ENCODE peak calls at places on chromosomes 13 and 19, in eight cellular contexts. One of them, this sample, is unnamed. For H3K4me1 and H3K27me3, the result is how much of the 10 kb centered on the place peaks cover.

GRCh38 chr13:97339019-97339988 is 94.7 kb upstream of the RAP2A start:
- DNase-seq in colonic mucosa: peak
- DNase-seq in effector memory CD4-positive, alpha-beta T cell: no peak
- DNase-seq in fibroblast of lung: peak
- DNase-seq in cardiac muscle cell: peak
- DNase-seq in hepatocyte: peak
- DNase-seq in stomach: peak
- DNase-seq in thyroid gland: no peak
- DNase-seq in this sample: no peak

GRCh38 chr19:11767633-11768133 is 883 bp downstream of the ZNF441 start:
- DNase-seq in thyroid gland: peak
- DNase-seq in cardiac muscle cell: peak
- DNase-seq in hepatocyte: peak
- DNase-seq in colonic mucosa: peak
- DNase-seq in effector memory CD4-positive, alpha-beta T cell: no peak
- DNase-seq in stomach: peak
- DNase-seq in fibroblast of lung: peak
- DNase-seq in this sample: peak

GRCh38 chr19:13622727-13623126 is 116.4 kb upstream of the CACNA1A start:
- DNase-seq in cardiac muscle cell: peak
- DNase-seq in effector memory CD4-positive, alpha-beta T cell: no peak
- DNase-seq in fibroblast of lung: no peak
- DNase-seq in thyroid gland: no peak
- DNase-seq in colonic mucosa: no peak
- DNase-seq in stomach: no peak
- DNase-seq in hepatocyte: no peak
- DNase-seq in this sample: no peak

GRCh38 chr19:23855676-23856075 is 59.0 kb upstream of the ZNF726 start:
- DNase-seq in cardiac muscle cell: no peak
- DNase-seq in stomach: no peak
- DNase-seq in effector memory CD4-positive, alpha-beta T cell: no peak
- DNase-seq in fibroblast of lung: no peak
- DNase-seq in hepatocyte: no peak
- DNase-seq in thyroid gland: no peak
- DNase-seq in colonic mucosa: no peak
- DNase-seq in this sample: no peak

GRCh38 chr13:110907951-110908898 is 6.6 kb downstream of the ANKRD10 start:
- DNase-seq in thyroid gland: peak
- DNase-seq in fibroblast of lung: no peak
- DNase-seq in effector memory CD4-positive, alpha-beta T cell: no peak
- DNase-seq in colonic mucosa: peak
- DNase-seq in hepatocyte: peak
- DNase-seq in cardiac muscle cell: no peak
- DNase-seq in stomach: peak
- DNase-seq in this sample: no peak

GRCh38 chr19:55253842-55254624 is 4.8 kb downstream of the PPP6R1 start:
- DNase-seq in thyroid gland: no peak
- DNase-seq in hepatocyte: no peak
- DNase-seq in cardiac muscle cell: no peak
- DNase-seq in colonic mucosa: no peak
- DNase-seq in fibroblast of lung: no peak
- DNase-seq in effector memory CD4-positive, alpha-beta T cell: peak
- DNase-seq in stomach: peak
- DNase-seq in this sample: peak

GRCh38 chr19:1370579-1371361 is 12.9 kb upstream of the NDUFS7 start:
- DNase-seq in fibroblast of lung: no peak
- DNase-seq in cardiac muscle cell: peak
- DNase-seq in thyroid gland: peak
- DNase-seq in effector memory CD4-positive, alpha-beta T cell: no peak
- DNase-seq in hepatocyte: no peak
- DNase-seq in colonic mucosa: no peak
- DNase-seq in stomach: no peak
- DNase-seq in this sample: no peak

GRCh38 chr19:2922987-2923386 is 21.8 kb downstream of the ZNF77 start:
- DNase-seq in cardiac muscle cell: no peak
- DNase-seq in effector memory CD4-positive, alpha-beta T cell: no peak
- DNase-seq in colonic mucosa: no peak
- DNase-seq in hepatocyte: peak
- DNase-seq in thyroid gland: peak
- DNase-seq in stomach: no peak
- DNase-seq in fibroblast of lung: no peak
- DNase-seq in this sample: no peak

GRCh38 chr19:7199613-7200533 is 94.3 kb downstream of the INSR start:
- DNase-seq in hepatocyte: peak
- DNase-seq in effector memory CD4-positive, alpha-beta T cell: no peak
- DNase-seq in stomach: peak
- DNase-seq in fibroblast of lung: no peak
- DNase-seq in cardiac muscle cell: no peak
- DNase-seq in thyroid gland: no peak
- DNase-seq in colonic mucosa: peak
- DNase-seq in this sample: no peak

GRCh38 chr19:14674764-14675163 is at the start of gene ADGRE3:
- DNase-seq in effector memory CD4-positive, alpha-beta T cell: no peak
- DNase-seq in fibroblast of lung: no peak
- DNase-seq in stomach: no peak
- DNase-seq in hepatocyte: no peak
- DNase-seq in thyroid gland: no peak
- DNase-seq in colonic mucosa: no peak
- DNase-seq in cardiac muscle cell: no peak
- DNase-seq in this sample: no peak

GRCh38 chr19:1361601-1362384 is 21.9 kb upstream of the NDUFS7 start:
- DNase-seq in thyroid gland: no peak
- DNase-seq in fibroblast of lung: peak
- DNase-seq in colonic mucosa: no peak
- DNase-seq in hepatocyte: no peak
- DNase-seq in effector memory CD4-positive, alpha-beta T cell: no peak
- DNase-seq in stomach: no peak
- DNase-seq in cardiac muscle cell: no peak
- DNase-seq in this sample: no peak

GRCh38 chr13:50393641-50394040 is 378.4 kb downstream of the KCNRG start:
- DNase-seq in colonic mucosa: no peak
- DNase-seq in stomach: no peak
- DNase-seq in effector memory CD4-positive, alpha-beta T cell: no peak
- DNase-seq in cardiac muscle cell: peak
- DNase-seq in hepatocyte: no peak
- DNase-seq in fibroblast of lung: no peak
- DNase-seq in thyroid gland: no peak
- DNase-seq in this sample: no peak

GRCh38 chr13:46385946-46386345 is 1.1 kb downstream of the RUBCNL start:
- DNase-seq in colonic mucosa: no peak
- DNase-seq in hepatocyte: no peak
- DNase-seq in stomach: no peak
- DNase-seq in cardiac muscle cell: no peak
- DNase-seq in thyroid gland: no peak
- DNase-seq in fibroblast of lung: no peak
- DNase-seq in effector memory CD4-positive, alpha-beta T cell: no peak
- DNase-seq in this sample: no peak

DNA sequence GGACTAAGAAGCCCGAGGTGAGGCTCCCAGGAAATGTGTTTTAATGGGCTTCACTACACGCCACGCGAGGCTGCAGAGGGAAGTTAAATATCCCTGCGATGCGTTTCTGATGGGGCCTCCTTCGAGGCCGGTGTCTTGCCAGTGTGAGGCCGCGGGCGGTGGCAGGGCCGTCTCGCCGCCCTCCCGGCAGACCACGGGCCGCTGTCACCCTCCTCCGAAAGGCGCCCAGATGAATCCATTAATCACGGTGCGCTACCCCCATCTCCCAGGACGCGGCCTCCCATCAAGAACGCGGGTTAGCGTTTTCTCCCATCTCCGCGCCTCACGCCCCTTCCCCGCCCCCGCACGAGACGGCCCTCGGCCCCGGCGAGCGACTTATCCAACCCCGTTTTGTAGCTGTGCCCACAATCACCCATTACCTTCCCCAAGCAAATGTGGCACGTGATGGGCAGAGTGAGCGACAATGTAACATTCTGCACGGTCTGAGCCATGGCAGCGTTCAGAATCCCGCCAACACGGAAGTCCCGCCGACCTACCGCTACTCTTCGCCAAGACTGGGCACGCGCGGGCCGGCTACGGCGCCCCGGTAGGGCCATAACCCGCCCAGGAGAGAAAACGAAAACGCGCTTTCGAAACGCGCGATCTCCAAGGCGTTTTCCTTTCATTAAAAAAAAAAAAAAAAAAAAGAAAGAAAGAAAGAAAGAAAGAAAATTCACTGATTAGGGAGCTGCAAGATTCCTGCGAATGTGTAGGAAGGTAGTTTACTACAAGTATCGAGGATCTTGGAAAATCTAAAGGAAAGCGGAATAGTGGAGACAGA is at the start of gene OBI1:
- DNase-seq in hepatocyte: peak
- DNase-seq in cardiac muscle cell: peak
- DNase-seq in fibroblast of lung: peak
- DNase-seq in stomach: peak
- DNase-seq in effector memory CD4-positive, alpha-beta T cell: peak
- DNase-seq in colonic mucosa: peak
- DNase-seq in thyroid gland: peak
- DNase-seq in this sample: peak
- H3K4me3 ChIP-seq in hepatocyte: peak
- H3K4me3 ChIP-seq in cardiac muscle cell: peak
- H3K4me3 ChIP-seq in fibroblast of lung: peak
- H3K4me3 ChIP-seq in stomach: peak
- H3K4me3 ChIP-seq in effector memory CD4-positive, alpha-beta T cell: peak
- H3K4me3 ChIP-seq in colonic mucosa: peak
- H3K4me3 ChIP-seq in thyroid gland: peak
- H3K4me3 ChIP-seq in this sample: peak

GRCh38 chr13:30744686-30745085 is 9.3 kb downstream of the ALOX5AP start:
- DNase-seq in hepatocyte: no peak
- DNase-seq in stomach: no peak
- DNase-seq in thyroid gland: no peak
- DNase-seq in fibroblast of lung: no peak
- DNase-seq in colonic mucosa: no peak
- DNase-seq in cardiac muscle cell: no peak
- DNase-seq in effector memory CD4-positive, alpha-beta T cell: no peak
- DNase-seq in this sample: no peak
- H3K4me1 ChIP-seq in hepatocyte: under half
- H3K4me1 ChIP-seq in stomach: under half
- H3K4me1 ChIP-seq in thyroid gland: under half
- H3K4me1 ChIP-seq in fibroblast of lung: under half
- H3K4me1 ChIP-seq in colonic mucosa: under half
- H3K4me1 ChIP-seq in cardiac muscle cell: under half
- H3K4me1 ChIP-seq in effector memory CD4-positive, alpha-beta T cell: under half
- H3K4me1 ChIP-seq in this sample: half or more

GRCh38 chr13:28497143-28497876 is 2.4 kb upstream of the FLT1 start:
- DNase-seq in cardiac muscle cell: peak
- DNase-seq in effector memory CD4-positive, alpha-beta T cell: no peak
- DNase-seq in stomach: no peak
- DNase-seq in colonic mucosa: no peak
- DNase-seq in fibroblast of lung: no peak
- DNase-seq in hepatocyte: no peak
- DNase-seq in thyroid gland: no peak
- DNase-seq in this sample: peak
- H3K27me3 ChIP-seq in cardiac muscle cell: under half
- H3K27me3 ChIP-seq in effector memory CD4-positive, alpha-beta T cell: under half
- H3K27me3 ChIP-seq in stomach: half or more
- H3K27me3 ChIP-seq in colonic mucosa: under half
- H3K27me3 ChIP-seq in fibroblast of lung: half or more
- H3K27me3 ChIP-seq in hepatocyte: half or more
- H3K27me3 ChIP-seq in thyroid gland: under half
- H3K27me3 ChIP-seq in this sample: under half

GRCh38 chr19:48501961-48502719 is 9.5 kb downstream of the LMTK3 start:
- DNase-seq in effector memory CD4-positive, alpha-beta T cell: peak
- DNase-seq in colonic mucosa: peak
- DNase-seq in hepatocyte: peak
- DNase-seq in cardiac muscle cell: peak
- DNase-seq in thyroid gland: peak
- DNase-seq in stomach: peak
- DNase-seq in fibroblast of lung: no peak
- DNase-seq in this sample: peak

GRCh38 chr19:48500830-48501445 is 10.7 kb downstream of the LMTK3 start:
- DNase-seq in stomach: no peak
- DNase-seq in colonic mucosa: no peak
- DNase-seq in thyroid gland: no peak
- DNase-seq in effector memory CD4-positive, alpha-beta T cell: no peak
- DNase-seq in cardiac muscle cell: no peak
- DNase-seq in fibroblast of lung: no peak
- DNase-seq in hepatocyte: no peak
- DNase-seq in this sample: no peak

GRCh38 chr19:48502720-48503018 is 9.0 kb downstream of the LMTK3 start:
- DNase-seq in colonic mucosa: no peak
- DNase-seq in effector memory CD4-positive, alpha-beta T cell: no peak
- DNase-seq in fibroblast of lung: no peak
- DNase-seq in thyroid gland: no peak
- DNase-seq in stomach: no peak
- DNase-seq in hepatocyte: no peak
- DNase-seq in cardiac muscle cell: no peak
- DNase-seq in this sample: no peak

GRCh38 chr19:48499352-48500090 is 12.1 kb downstream of the LMTK3 start:
- DNase-seq in thyroid gland: no peak
- DNase-seq in colonic mucosa: no peak
- DNase-seq in hepatocyte: peak
- DNase-seq in fibroblast of lung: no peak
- DNase-seq in stomach: no peak
- DNase-seq in effector memory CD4-positive, alpha-beta T cell: no peak
- DNase-seq in cardiac muscle cell: no peak
- DNase-seq in this sample: no peak

DNA sequence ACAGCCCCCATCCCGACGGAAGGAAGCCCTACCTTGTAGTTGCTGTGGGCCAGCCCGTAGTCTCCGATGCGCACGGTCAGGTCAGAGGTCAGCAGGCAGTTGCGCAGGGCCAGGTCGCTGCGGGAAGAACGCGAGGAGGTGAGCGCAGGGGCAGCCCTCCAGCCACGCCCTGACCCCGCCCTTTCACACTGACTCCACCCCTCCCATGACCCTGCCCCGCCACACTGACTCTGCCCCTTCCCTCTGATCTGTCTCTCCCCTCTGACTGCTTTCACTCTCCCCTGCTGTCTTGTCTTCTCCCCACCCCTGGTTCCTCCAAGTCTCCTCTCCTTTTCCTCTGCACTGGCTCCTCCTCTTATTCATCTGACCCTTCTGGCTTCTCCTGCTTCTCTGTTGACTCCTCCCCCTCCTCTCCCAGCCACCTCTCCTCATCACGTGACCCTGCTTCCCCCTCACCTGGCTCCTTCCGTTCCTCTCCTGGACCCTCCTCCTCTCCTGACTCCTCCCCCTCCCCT is 10.1 kb downstream of the LMTK3 start:
- DNase-seq in fibroblast of lung: no peak
- DNase-seq in effector memory CD4-positive, alpha-beta T cell: peak
- DNase-seq in hepatocyte: peak
- DNase-seq in stomach: peak
- DNase-seq in cardiac muscle cell: no peak
- DNase-seq in thyroid gland: peak
- DNase-seq in colonic mucosa: peak
- DNase-seq in this sample: no peak
- H3K4me3 ChIP-seq in fibroblast of lung: no peak
- H3K4me3 ChIP-seq in effector memory CD4-positive, alpha-beta T cell: peak
- H3K4me3 ChIP-seq in hepatocyte: peak
- H3K4me3 ChIP-seq in stomach: peak
- H3K4me3 ChIP-seq in cardiac muscle cell: peak
- H3K4me3 ChIP-seq in thyroid gland: peak
- H3K4me3 ChIP-seq in colonic mucosa: peak
- H3K4me3 ChIP-seq in this sample: peak

DNA sequence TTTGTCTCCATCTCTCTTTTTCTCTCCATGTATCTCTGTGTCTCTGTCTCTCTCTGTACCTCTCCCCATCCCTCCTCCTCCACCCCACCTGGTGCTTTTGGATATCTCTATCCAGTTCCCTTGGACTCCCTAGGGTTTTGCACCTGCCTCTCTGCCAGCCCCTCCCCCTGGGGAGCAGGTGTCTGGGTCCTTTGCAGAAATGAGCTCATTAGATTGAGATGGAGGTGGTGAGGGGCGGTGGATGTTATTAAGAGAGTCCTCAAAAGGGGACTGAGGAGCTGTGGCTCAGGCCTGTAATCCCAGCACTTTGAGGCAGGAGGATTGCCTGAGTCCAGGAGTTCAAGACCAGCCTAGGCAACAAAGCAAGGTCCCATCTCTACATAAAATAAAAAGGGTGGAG is 2.1 kb downstream of the KCNN4 start:
- DNase-seq in cardiac muscle cell: no peak
- DNase-seq in hepatocyte: no peak
- DNase-seq in thyroid gland: no peak
- DNase-seq in colonic mucosa: peak
- DNase-seq in stomach: no peak
- DNase-seq in fibroblast of lung: no peak
- DNase-seq in effector memory CD4-positive, alpha-beta T cell: no peak
- DNase-seq in this sample: no peak
- H3K4me1 ChIP-seq in cardiac muscle cell: under half
- H3K4me1 ChIP-seq in hepatocyte: under half
- H3K4me1 ChIP-seq in thyroid gland: under half
- H3K4me1 ChIP-seq in colonic mucosa: under half
- H3K4me1 ChIP-seq in stomach: half or more
- H3K4me1 ChIP-seq in fibroblast of lung: under half
- H3K4me1 ChIP-seq in effector memory CD4-positive, alpha-beta T cell: half or more
- H3K4me1 ChIP-seq in this sample: half or more